ENCODE peak calls at places on chromosome 19, in nine cellular contexts. S is astrocyte of the spinal cord, C is fibroblast of pulmonary artery, M is BJ, R is choroid plexus epithelial cell, T is fibroblast of lung, B is upper lobe of right lung, K is GM10248, L is astrocyte of the cerebellum. G is an unnamed sample.

GRCh38 chr19:41886761-41887710 is 4.1 kb downstream of the ARHGEF1 start:
- DNase-seq in S (no peak), C (no peak), M (no peak), R (no peak), T (no peak), B (no peak), K (peak), L (no peak), G (no peak)

GRCh38 chr19:39165857-39166256 is 30.9 kb upstream of the NCCRP1 start:
- DNase-seq in S (no peak), C (no peak), M (no peak), R (no peak), T (no peak), B (no peak), K (no peak), L (no peak), G (no peak)

GRCh38 chr19:10001899-10002298 is 8.4 kb downstream of the COL5A3 start:
- DNase-seq in S (no peak), C (peak), M (no peak), R (peak), T (no peak), B (no peak), K (no peak), L (no peak), G (no peak)

GRCh38 chr19:32201661-32202060 is 143.7 kb upstream of the ZNF507 start:
- DNase-seq in S (no peak), C (no peak), M (no peak), R (no peak), T (no peak), B (no peak), K (no peak), L (no peak), G (no peak)

GRCh38 chr19:1211494-1212234 is 6.1 kb downstream of the STK11 start:
- DNase-seq in S (no peak), C (no peak), M (no peak), R (no peak), T (peak), B (peak), K (no peak), L (no peak), G (no peak)

GRCh38 chr19:10299545-10300458 is 9.8 kb downstream of the ZGLP1 start:
- DNase-seq in S (no peak), C (no peak), M (no peak), R (no peak), T (no peak), B (no peak), K (no peak), L (no peak), G (no peak)

GRCh38 chr19:32971012-32971595 is 654 bp downstream of the CEP89 start:
- DNase-seq in S (no peak), C (no peak), M (no peak), R (no peak), T (peak), B (no peak), K (no peak), L (no peak), G (no peak)

GRCh38 chr19:51784922-51785690 is 9.9 kb upstream of the FPR3 start:
- DNase-seq in S (no peak), C (peak), M (no peak), R (peak), T (peak), B (peak), K (peak), L (no peak), G (no peak)

GRCh38 chr19:49475995-49476880 is 2.2 kb downstream of the FLT3LG start:
- DNase-seq in S (no peak), C (peak), M (no peak), R (peak), T (no peak), B (no peak), K (peak), L (no peak), G (no peak)

GRCh38 chr19:35860436-35860817 is 3.7 kb downstream of the KIRREL2 start:
- DNase-seq in S (no peak), C (no peak), M (no peak), R (no peak), T (no peak), B (no peak), K (no peak), L (no peak), G (no peak)

GRCh38 chr19:6211632-6212402 is 68.0 kb downstream of the MLLT1 start:
- DNase-seq in S (no peak), C (no peak), M (no peak), R (no peak), T (no peak), B (peak), K (no peak), L (no peak), G (no peak)

GRCh38 chr19:17797397-17798201 is 2.7 kb downstream of the B3GNT3 start:
- DNase-seq in S (no peak), C (no peak), M (no peak), R (no peak), T (no peak), B (no peak), K (no peak), L (no peak), G (no peak)

GRCh38 chr19:35267818-35268545 is 780 bp upstream of the USF2 start:
- DNase-seq in S (peak), C (peak), M (no peak), R (peak), T (peak), B (peak), K (peak), L (no peak), G (no peak)

GRCh38 chr19:6772028-6772865 is at the start of gene VAV1:
- DNase-seq in S (no peak), C (no peak), M (no peak), R (no peak), T (no peak), B (peak), K (peak), L (no peak), G (no peak)

GRCh38 chr19:33143897-33144405 is 12.0 kb downstream of the WDR88 start:
- DNase-seq in S (peak), C (peak), M (no peak), R (peak), T (peak), B (peak), K (peak), L (peak), G (peak)

GRCh38 chr19:36449059-36449670 is 30.7 kb upstream of the ZFP82 start:
- DNase-seq in S (no peak), C (no peak), M (no peak), R (no peak), T (no peak), B (no peak), K (no peak), L (no peak), G (no peak)

GRCh38 chr19:34336781-34337271 is 28.2 kb upstream of the GPI start:
- DNase-seq in S (peak), C (peak), M (no peak), R (peak), T (no peak), B (no peak), K (peak), L (no peak), G (no peak)

GRCh38 chr19:50512999-50513745 is 541 bp downstream of the ASPDH start:
- DNase-seq in S (no peak), C (no peak), M (no peak), R (no peak), T (no peak), B (no peak), K (no peak), L (no peak), G (no peak)

GRCh38 chr19:53909471-53910169 is 542 bp downstream of the CACNG7 start:
- DNase-seq in S (no peak), C (no peak), M (no peak), R (no peak), T (no peak), B (no peak), K (no peak), L (no peak), G (no peak)

GRCh38 chr19:48644839-48645651 is 942 bp downstream of the CA11 start:
- DNase-seq in S (peak), C (peak), M (no peak), R (peak), T (peak), B (peak), K (peak), L (no peak), G (no peak)

GRCh38 chr19:49073514-49074378 is 1.2 kb upstream of the KCNA7 start:
- DNase-seq in S (no peak), C (no peak), M (no peak), R (no peak), T (no peak), B (no peak), K (no peak), L (no peak), G (no peak)

GRCh38 chr19:29526730-29527499 is 1.1 kb downstream of the VSTM2B start:
- DNase-seq in S (no peak), C (no peak), M (no peak), R (no peak), T (no peak), B (peak), K (no peak), L (no peak), G (no peak)

GRCh38 chr19:6767357-6768235 is at the start of gene SH2D3A:
- DNase-seq in S (no peak), C (peak), M (no peak), R (peak), T (peak), B (peak), K (peak), L (no peak), G (no peak)

GRCh38 chr19:28934626-28935025 is 278.3 kb downstream of the UQCRFS1 start:
- DNase-seq in S (no peak), C (no peak), M (no peak), R (peak), T (no peak), B (no peak), K (no peak), L (no peak), G (no peak)

GRCh38 chr19:6286676-6287075 is 6.9 kb upstream of the MLLT1 start:
- DNase-seq in S (no peak), C (no peak), M (no peak), R (no peak), T (no peak), B (no peak), K (no peak), L (no peak), G (no peak)

GRCh38 chr19:6164906-6165531 is 29.6 kb downstream of the ACSBG2 start:
- DNase-seq in S (no peak), C (no peak), M (no peak), R (peak), T (no peak), B (no peak), K (no peak), L (no peak), G (no peak)

GRCh38 chr19:7355151-7355845 is 6.6 kb downstream of the ARHGEF18 start:
- DNase-seq in S (no peak), C (peak), M (no peak), R (peak), T (peak), B (peak), K (no peak), L (no peak), G (no peak)

GRCh38 chr19:14089662-14090508 is 666 bp downstream of the SAMD1 start:
- DNase-seq in S (peak), C (peak), M (no peak), R (peak), T (peak), B (peak), K (peak), L (no peak), G (no peak)

DNA sequence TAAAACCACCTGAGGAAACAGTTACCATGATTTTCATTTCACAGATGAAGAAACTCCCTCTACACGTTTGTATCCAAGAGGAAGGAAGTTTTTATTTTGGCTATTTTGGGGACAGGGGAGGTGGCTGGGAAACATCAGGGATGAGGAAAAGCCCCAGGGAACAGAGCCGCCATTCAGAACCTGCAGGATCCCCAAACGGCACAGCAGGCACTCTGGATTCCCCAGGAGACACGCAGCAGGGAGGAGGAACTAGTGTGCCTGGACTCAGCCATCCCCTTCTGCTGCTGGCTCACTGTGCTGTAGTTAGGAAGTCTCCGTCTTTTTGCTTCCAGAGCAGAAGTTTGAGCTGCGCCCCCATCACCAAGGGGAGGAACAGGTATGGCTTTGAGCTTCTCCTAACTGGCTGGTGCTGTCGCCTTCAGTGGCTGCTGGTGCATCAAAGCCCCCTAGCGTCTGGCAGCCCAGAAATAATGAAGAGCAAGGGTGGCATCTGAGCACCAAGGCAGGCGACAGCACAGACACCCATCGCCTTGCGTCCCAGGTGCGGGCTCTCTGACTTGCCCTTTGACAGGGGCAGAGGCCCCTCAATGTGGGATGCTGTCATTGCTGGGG is 4.2 kb downstream of the NAPA start:
- DNase-seq in S (no peak), C (no peak), M (no peak), R (no peak), T (no peak), B (no peak), K (no peak), L (no peak), G (no peak)
- TF ChIP-seq CTCF in S (no peak), C (no peak), M (no peak), R (peak), T (no peak), B (no peak), K (no peak), L (no peak), G (no peak)

GRCh38 chr19:46487802-46488445 is 7.7 kb downstream of the PNMA8B start:
- DNase-seq in S (peak), C (peak), M (no peak), R (peak), T (peak), B (peak), K (peak), L (no peak), G (no peak)
- TF ChIP-seq CTCF in S (peak), C (peak), M (peak), R (peak), T (peak), B (peak), K (peak), L (peak), G (peak)

GRCh38 chr19:40283414-40284250 is 1.5 kb downstream of the AKT2 start:
- DNase-seq in S (peak), C (peak), M (no peak), R (peak), T (no peak), B (no peak), K (no peak), L (no peak), G (no peak)

GRCh38 chr19:40285353-40286234 is 449 bp upstream of the AKT2 start:
- DNase-seq in S (peak), C (peak), M (peak), R (peak), T (peak), B (peak), K (peak), L (peak), G (peak)

GRCh38 chr19:40286235-40286530 is 1.0 kb upstream of the AKT2 start:
- DNase-seq in S (no peak), C (no peak), M (no peak), R (no peak), T (no peak), B (no peak), K (no peak), L (no peak), G (no peak)

GRCh38 chr19:40284251-40284500 is 969 bp downstream of the AKT2 start:
- DNase-seq in S (no peak), C (no peak), M (no peak), R (peak), T (no peak), B (no peak), K (no peak), L (no peak), G (no peak)

DNA sequence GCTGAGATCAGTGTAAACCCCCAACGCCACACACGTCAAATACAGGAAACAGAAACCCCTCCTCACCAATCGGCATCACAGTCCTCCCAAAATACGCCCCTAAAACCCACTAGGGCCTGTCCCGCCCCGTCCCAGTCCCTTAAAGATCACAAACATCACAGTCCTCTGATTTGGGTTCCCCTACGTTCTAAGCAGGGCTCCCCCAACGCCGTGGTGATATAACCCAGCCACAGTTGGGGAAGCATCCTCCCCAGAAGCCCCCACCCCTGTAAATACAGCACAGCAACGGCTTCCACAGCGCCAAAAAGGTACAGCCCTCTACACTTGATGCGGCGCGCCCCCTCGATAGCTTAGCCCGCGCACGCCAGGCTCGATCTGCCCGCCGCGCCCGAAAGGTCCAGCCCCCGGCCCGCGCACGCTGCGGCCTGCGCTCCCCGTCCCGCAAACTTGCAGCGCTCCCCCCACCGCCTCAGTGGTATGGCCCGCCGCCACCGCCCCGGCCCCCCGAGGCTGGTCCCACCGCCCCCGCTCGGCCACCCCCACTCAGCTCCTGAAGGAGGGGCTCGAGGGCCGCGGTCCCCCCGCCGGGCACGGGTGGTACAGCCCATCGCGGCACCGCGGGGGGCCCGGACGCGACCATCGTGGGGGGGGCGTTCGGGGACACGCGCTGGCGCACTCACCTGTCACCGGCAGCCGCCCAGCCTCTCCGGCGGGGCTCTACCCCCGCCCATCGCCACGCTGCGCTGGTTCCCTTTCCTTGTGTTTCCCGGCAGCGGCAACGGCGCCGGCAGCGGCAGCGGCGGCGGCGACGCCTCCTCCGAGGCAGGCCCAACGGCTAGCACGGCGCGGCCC is at the start of gene AKT2:
- DNase-seq in S (peak), C (peak), M (no peak), R (peak), T (peak), B (no peak), K (peak), L (no peak), G (no peak)
- TF ChIP-seq CTCF in S (no peak), C (no peak), M (no peak), R (no peak), T (no peak), B (peak), K (no peak), L (no peak), G (no peak)

DNA sequence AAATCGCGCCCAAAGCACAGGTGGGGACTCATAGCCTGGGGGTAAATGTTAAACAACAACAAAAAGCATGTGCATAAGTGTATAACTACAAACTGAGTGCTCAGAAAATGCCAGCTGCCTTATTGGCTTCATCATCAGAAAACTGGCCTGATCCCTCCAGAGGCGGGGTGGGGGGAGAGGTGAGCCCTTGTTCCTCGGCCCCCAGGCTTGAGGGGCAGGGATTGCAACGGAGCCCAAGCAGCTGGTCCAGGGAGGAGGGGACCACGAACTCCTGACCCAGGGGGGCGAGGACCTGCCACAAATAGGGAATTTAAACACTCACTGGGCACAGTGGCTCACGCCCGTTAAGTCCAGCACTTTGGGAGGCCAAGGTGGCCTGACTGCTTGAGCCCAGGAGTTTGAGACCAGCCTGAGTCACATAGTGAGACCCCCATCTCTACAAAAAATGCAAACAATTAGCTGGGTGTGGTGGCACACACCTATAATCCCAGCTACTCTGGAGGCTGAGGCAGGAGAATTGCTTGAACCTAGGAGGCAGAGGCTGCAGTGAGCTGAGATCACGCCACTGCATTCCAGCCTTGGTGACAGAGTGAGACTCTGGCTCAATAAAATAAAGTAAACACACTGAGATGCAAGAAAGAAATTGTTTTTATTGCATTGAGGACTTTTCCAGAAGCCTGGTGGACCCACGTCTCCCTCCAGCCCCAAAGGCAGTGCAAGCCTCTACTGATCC is 8.7 kb downstream of the SIRT6 start:
- DNase-seq in S (no peak), C (no peak), M (no peak), R (no peak), T (no peak), B (no peak), K (no peak), L (no peak), G (no peak)
- TF ChIP-seq CTCF in S (no peak), C (no peak), M (no peak), R (no peak), T (no peak), B (no peak), K (no peak), L (no peak), G (no peak)

GRCh38 chr19:16026131-16026530 is 50.2 kb upstream of the TPM4 start:
- DNase-seq in S (no peak), C (no peak), M (no peak), R (no peak), T (no peak), B (peak), K (no peak), L (no peak), G (no peak)

GRCh38 chr19:16025108-16026101 is 50.9 kb upstream of the TPM4 start:
- DNase-seq in S (peak), C (peak), M (peak), R (peak), T (peak), B (peak), K (no peak), L (no peak), G (peak)

GRCh38 chr19:16023558-16023915 is 52.8 kb upstream of the TPM4 start:
- DNase-seq in S (no peak), C (no peak), M (no peak), R (no peak), T (no peak), B (no peak), K (no peak), L (no peak), G (no peak)

GRCh38 chr19:16022681-16023557 is 53.4 kb upstream of the TPM4 start:
- DNase-seq in S (no peak), C (no peak), M (no peak), R (no peak), T (no peak), B (peak), K (no peak), L (no peak), G (no peak)

GRCh38 chr19:16024266-16025107 is 51.8 kb upstream of the TPM4 start:
- DNase-seq in S (no peak), C (no peak), M (no peak), R (no peak), T (no peak), B (no peak), K (no peak), L (no peak), G (no peak)
- TF ChIP-seq CTCF in S (no peak), C (no peak), M (no peak), R (no peak), T (no peak), B (no peak), K (no peak), L (no peak), G (no peak)